ENCODE peak calls at places on chromosomes 4 and X, in ten cellular contexts. V is prostate gland, Z is GM06990, Q is foreskin fibroblast, C is pancreas, I is SK-N-SH, L is mucosa of descending colon, A is thoracic aorta, U is PC-3, G is IMR-90. W is an unnamed sample.

GRCh38 chr4:76850010-76850441 is 47.9 kb downstream of the SOWAHB start:
- DNase-seq in V (peak; percentile 81), Z (no peak), Q (peak; percentile 79), C (no peak), I (no peak), L (no peak), A (no peak), U (peak; percentile 97), G (peak; percentile 96), W (peak; percentile 82)

GRCh38 chr4:7450775-7451433 is 16.2 kb upstream of the PSAPL1 start:
- DNase-seq in V (no peak), Z (no peak), Q (no peak), C (no peak), I (no peak), L (no peak), A (no peak), U (no peak), G (no peak), W (no peak)

GRCh38 chr4:79852305-79852730 is 220.7 kb downstream of the ANTXR2 start:
- DNase-seq in V (no peak), Z (no peak), Q (no peak), C (peak; percentile 11), I (no peak), L (peak; percentile 15), A (no peak), U (no peak), G (peak; percentile 81), W (no peak)

GRCh38 chr4:6680372-6681034 is 13.2 kb upstream of the S100P start:
- DNase-seq in V (no peak), Z (no peak), Q (no peak), C (no peak), I (peak; percentile 52), L (no peak), A (no peak), U (peak; percentile 11), G (no peak), W (no peak)

GRCh38 chrX:4397471-4397870 is 684.0 kb upstream of the PRKX start:
- DNase-seq in V (no peak), Z (no peak), Q (no peak), C (no peak), I (no peak), L (no peak), A (no peak), U (peak; percentile 73), G (no peak), W (no peak)

GRCh38 chrX:115642895-115643530 is 82.0 kb downstream of the PLS3 start:
- DNase-seq in V (peak; percentile 14), Z (peak; percentile 31), Q (peak; percentile 42), C (peak; percentile 54), I (peak; percentile 48), L (no peak), A (no peak), U (peak; percentile 75), G (peak; percentile 77), W (peak; percentile 1)

GRCh38 chrX:153900806-153901752 is 3.4 kb upstream of the AVPR2 start:
- DNase-seq in V (no peak), Z (peak; percentile 56), Q (peak; percentile 83), C (no peak), I (peak; percentile 69), L (no peak), A (no peak), U (peak; percentile 55), G (peak; percentile 87), W (no peak)

GRCh38 chr4:95293014-95293413 is 255.8 kb downstream of the UNC5C start:
- DNase-seq in V (no peak), Z (no peak), Q (no peak), C (no peak), I (no peak), L (no peak), A (no peak), U (no peak), G (no peak), W (peak; percentile 30)

DNA sequence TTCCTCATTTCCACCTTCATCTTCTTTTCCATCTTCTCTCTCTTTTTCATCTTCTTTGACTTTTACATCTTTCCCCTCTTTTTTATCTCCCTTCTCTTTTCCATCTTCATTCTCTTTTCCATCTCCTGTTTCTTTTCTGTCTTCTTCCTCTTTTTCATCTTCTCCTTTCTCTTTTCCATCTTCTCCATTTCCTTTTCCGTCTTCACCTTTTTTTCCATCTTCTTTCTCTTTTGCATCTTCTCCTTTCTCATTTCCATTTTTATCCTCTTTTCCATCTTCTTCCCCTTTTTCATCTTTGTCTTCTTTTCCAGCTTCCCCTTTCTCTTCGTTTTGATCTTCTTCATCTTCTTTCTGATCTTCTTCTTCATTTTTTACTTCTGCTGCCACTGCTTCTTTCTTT is 87.0 kb downstream of the HMGN5 start:
- DNase-seq in V (no peak), Z (no peak), Q (no peak), C (no peak), I (no peak), L (no peak), A (no peak), U (no peak), G (no peak), W (no peak)
- TF ChIP-seq CTCF in V (no peak), Z (no peak), Q (no peak), C (no peak), I (no peak), L (no peak), A (no peak), U (no peak), G (no peak), W (no peak)

GRCh38 chrX:19375546-19375945 is 31.8 kb downstream of the PDHA1 start:
- DNase-seq in V (no peak), Z (no peak), Q (no peak), C (no peak), I (no peak), L (no peak), A (no peak), U (no peak), G (no peak), W (no peak)

GRCh38 chrX:19372170-19373033 is 28.7 kb downstream of the PDHA1 start:
- DNase-seq in V (peak; percentile 30), Z (peak; percentile 36), Q (peak; percentile 57), C (peak; percentile 68), I (peak; percentile 79), L (peak; percentile 70), A (no peak), U (peak; percentile 78), G (peak; percentile 59), W (peak; percentile 10)

GRCh38 chrX:19377799-19378198 is 34.1 kb downstream of the PDHA1 start:
- DNase-seq in V (no peak), Z (no peak), Q (no peak), C (no peak), I (no peak), L (no peak), A (no peak), U (no peak), G (no peak), W (no peak)

DNA sequence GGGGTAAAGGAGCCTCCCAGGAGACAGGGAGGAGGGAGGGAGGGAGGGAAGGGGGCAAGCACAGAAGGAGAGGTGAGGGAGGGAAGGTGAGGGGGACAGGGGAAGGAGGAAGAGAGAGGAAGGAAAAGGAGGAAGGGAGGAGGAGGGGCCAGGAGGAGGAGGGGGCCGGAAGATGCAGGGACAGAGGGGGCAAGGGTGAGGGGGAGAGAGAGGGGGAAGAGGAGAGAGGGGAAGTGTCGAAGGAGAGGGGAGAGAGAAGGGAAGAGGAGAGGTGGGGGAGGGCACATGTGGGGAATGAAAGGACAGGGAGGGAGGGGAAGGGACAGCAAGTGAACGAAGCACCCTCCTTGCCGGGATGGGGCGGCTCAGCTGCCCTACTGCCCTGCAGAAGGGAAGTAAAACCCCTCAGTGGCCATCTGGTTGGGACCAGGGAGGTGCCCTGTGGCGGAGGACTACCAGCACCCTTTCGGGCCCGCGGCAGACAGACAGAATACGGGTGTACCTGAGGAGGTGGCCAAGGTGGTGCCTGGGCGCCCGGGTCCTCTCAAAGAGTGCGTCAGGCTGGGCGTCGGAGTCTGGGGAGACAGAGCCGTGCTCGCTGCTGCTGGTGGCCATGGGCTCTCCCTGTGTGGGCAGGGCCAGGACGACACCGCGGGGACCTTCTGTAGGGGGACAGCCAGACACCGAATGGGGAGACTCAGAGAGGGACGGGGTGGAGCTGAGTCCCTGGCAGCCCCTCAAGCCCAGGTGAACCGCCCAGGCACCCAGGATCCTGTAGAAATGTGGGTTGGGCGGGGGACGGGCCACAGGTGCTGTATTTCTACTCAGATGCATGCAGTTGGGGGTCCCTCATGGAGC is 29.5 kb downstream of the PDHA1 start:
- DNase-seq in V (no peak), Z (no peak), Q (no peak), C (no peak), I (no peak), L (no peak), A (no peak), U (no peak), G (no peak), W (no peak)
- H3K4me3 ChIP-seq in V (peak overlapping the region; percentile 5), Z (no peak overlapping the region), Q (peak overlapping the region; percentile 58), C (no peak overlapping the region), I (no peak overlapping the region), L (no peak overlapping the region), A (peak overlapping the region; percentile 73), U (peak overlapping the region; percentile 73), G (peak overlapping the region; percentile 42), W (no peak overlapping the region)

GRCh38 chr4:175561691-175562090 is 250.4 kb downstream of the GPM6A start:
- DNase-seq in V (no peak), Z (no peak), Q (no peak), C (no peak), I (no peak), L (no peak), A (no peak), U (no peak), G (no peak), W (no peak)

GRCh38 chr4:175562111-175562510 is 250.0 kb downstream of the GPM6A start:
- DNase-seq in V (no peak), Z (no peak), Q (no peak), C (no peak), I (no peak), L (no peak), A (no peak), U (no peak), G (no peak), W (no peak)

GRCh38 chr4:175562537-175562936 is 249.5 kb downstream of the GPM6A start:
- DNase-seq in V (no peak), Z (no peak), Q (no peak), C (no peak), I (no peak), L (no peak), A (no peak), U (no peak), G (no peak), W (no peak)

DNA sequence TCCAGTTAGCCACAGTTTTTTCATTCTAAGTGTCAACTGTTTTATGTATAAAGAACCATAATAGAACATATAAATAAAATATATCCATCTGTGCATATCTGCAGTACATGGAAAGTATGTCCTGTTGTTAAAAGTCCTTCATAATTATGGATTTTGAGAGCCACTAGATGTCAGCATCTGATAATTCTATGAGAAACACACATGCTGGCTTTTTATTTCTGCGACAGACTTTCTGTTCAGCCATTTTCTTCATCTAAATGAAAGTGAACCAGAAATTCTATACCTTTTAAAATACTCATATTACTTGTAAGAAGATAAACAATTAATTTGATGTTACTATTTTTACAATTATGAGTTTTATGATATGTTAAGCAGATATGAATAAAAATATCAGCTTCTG is 251.4 kb downstream of the GPM6A start:
- DNase-seq in V (no peak), Z (peak; percentile 14), Q (no peak), C (no peak), I (peak; percentile 7), L (no peak), A (no peak), U (peak; percentile 68), G (peak; percentile 5), W (peak; percentile 23)
- TF ChIP-seq CTCF in V (peak; percentile 38), Z (no peak), Q (no peak), C (no peak), I (peak; percentile 57), L (no peak), A (no peak), U (peak; percentile 67), G (peak; percentile 25), W (peak; percentile 55)

DNA sequence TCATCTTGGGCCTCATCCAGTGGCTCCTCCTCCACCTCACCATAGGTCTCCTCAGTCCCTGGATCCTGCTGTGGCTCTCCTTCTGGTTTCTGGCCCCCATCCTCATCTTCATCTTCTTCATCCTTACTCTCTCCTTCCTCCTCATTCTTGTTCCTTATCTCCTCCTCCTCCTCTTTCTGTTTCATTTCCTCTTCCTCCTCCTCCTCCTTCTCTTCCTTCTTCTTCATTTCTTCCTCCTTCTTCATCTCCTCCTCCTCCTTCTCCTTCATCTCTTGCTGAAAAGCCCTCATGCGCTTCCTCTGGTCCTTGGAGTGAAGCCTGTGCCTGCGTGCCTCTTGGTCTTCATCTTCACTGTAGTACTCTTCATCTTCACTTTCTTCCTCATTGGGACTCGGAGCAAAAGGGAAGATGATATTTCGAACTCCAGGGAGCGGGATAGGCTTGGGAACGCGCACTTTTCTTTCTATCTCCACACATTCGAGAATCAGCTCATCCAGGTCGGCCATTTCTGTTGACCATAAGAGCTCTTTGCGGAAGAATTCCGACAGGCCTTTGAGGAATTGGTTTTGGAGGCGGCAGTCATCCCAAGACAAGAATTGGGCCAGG is 1.5 kb downstream of the RTL5 start:
- DNase-seq in V (no peak), Z (no peak), Q (no peak), C (no peak), I (no peak), L (no peak), A (no peak), U (no peak), G (no peak), W (no peak)
- H3K4me3 ChIP-seq in V (no peak overlapping the region), Z (no peak overlapping the region), Q (peak overlapping the region; percentile 64), C (no peak overlapping the region), I (no peak overlapping the region), L (no peak overlapping the region), A (peak overlapping the region; percentile 78), U (no peak overlapping the region), G (no peak overlapping the region), W (no peak overlapping the region)

W was measured in LNCaP clone FGC.